ENCODE peak calls at places on chromosomes 1 and 21, in four cellular contexts. A is RWPE1, K is BJ, Q is fibroblast of lung. F is an unnamed sample.

GRCh38 chr1:59526240-59526639 is 229.3 kb downstream of the FGGY start:
- DNase-seq in A (no peak), K (no peak), Q (no peak), F (no peak)

GRCh38 chr1:216580538-216581057 is 142.6 kb downstream of the ESRRG start:
- DNase-seq in A (no peak), K (no peak), Q (no peak), F (no peak)

GRCh38 chr1:175154595-175155472 is 37.7 kb downstream of the KIAA0040 start:
- DNase-seq in A (peak; percentile 58), K (no peak), Q (peak; percentile 18), F (peak; percentile 75)

GRCh38 chr1:61204528-61204927 is 122.2 kb downstream of the NFIA start:
- DNase-seq in A (no peak), K (no peak), Q (no peak), F (no peak)

GRCh38 chr21:42269382-42269781 is 45.8 kb downstream of the TFF3 start:
- DNase-seq in A (no peak), K (no peak), Q (no peak), F (no peak)

GRCh38 chr1:17878837-17879236 is 123.7 kb downstream of the ACTL8 start:
- DNase-seq in A (peak; percentile 27), K (peak; percentile 49), Q (peak; percentile 88), F (no peak)

GRCh38 chr1:45913183-45913924 is 109.9 kb downstream of the MAST2 start:
- DNase-seq in A (no peak), K (peak; percentile 90), Q (peak; percentile 98), F (no peak)

GRCh38 chr1:240719953-240720700 is 108.2 kb upstream of the GREM2 start:
- DNase-seq in A (no peak), K (peak; percentile 46), Q (no peak), F (no peak)

GRCh38 chr1:1137256-1138045 is 21.6 kb upstream of the C1orf159 start:
- DNase-seq in A (no peak), K (no peak), Q (no peak), F (no peak)

GRCh38 chr1:214660900-214661299 is 57.9 kb downstream of the CENPF start:
- DNase-seq in A (no peak), K (peak; percentile 37), Q (peak; percentile 77), F (peak; percentile 6)

GRCh38 chr1:50266509-50266908 is 156.7 kb downstream of the DMRTA2 start:
- DNase-seq in A (no peak), K (no peak), Q (no peak), F (no peak)

GRCh38 chr1:17742590-17742989 is 12.5 kb upstream of the ACTL8 start:
- DNase-seq in A (no peak), K (no peak), Q (peak; percentile 42), F (no peak)

GRCh38 chr1:246012271-246012854 is 494.7 kb downstream of the SMYD3 start:
- DNase-seq in A (peak; percentile 11), K (no peak), Q (peak; percentile 37), F (peak; percentile 23)

GRCh38 chr1:109620396-109620817 is 770 bp downstream of the AMPD2 start:
- DNase-seq in A (peak; percentile 81), K (no peak), Q (peak; percentile 61), F (peak; percentile 45)

GRCh38 chr1:110186558-110186957 is 23.6 kb upstream of the KCNC4 start:
- DNase-seq in A (no peak), K (no peak), Q (no peak), F (no peak)

GRCh38 chr1:156697481-156697880 is 7.9 kb downstream of the CRABP2 start:
- DNase-seq in A (no peak), K (no peak), Q (no peak), F (no peak)

GRCh38 chr1:65958561-65959350 is 166.1 kb downstream of the PDE4B start:
- DNase-seq in A (peak; percentile 32), K (no peak), Q (peak; percentile 30), F (peak; percentile 33)

GRCh38 chr21:15823486-15824150 is 93.8 kb downstream of the USP25 start:
- DNase-seq in A (no peak), K (no peak), Q (no peak), F (no peak)

GRCh38 chr21:38761531-38761930 is 44.2 kb upstream of the ETS2 start:
- DNase-seq in A (no peak), K (no peak), Q (no peak), F (no peak)

GRCh38 chr1:177248258-177248657 is 77.5 kb downstream of the BRINP2 start:
- DNase-seq in A (no peak), K (no peak), Q (no peak), F (no peak)

GRCh38 chr1:200912737-200913407 is 18.2 kb downstream of the INAVA start:
- DNase-seq in A (peak; percentile 84), K (no peak), Q (no peak), F (no peak)

GRCh38 chr1:41387667-41388091 is 26.4 kb downstream of the FOXO6 start:
- DNase-seq in A (peak; percentile 38), K (peak; percentile 18), Q (peak; percentile 74), F (no peak)

GRCh38 chr1:203167026-203167912 is 8.4 kb downstream of the MYBPH start:
- DNase-seq in A (no peak), K (no peak), Q (no peak), F (no peak)

GRCh38 chr1:203167913-203168200 is 7.8 kb downstream of the MYBPH start:
- DNase-seq in A (no peak), K (no peak), Q (no peak), F (no peak)

GRCh38 chr1:203165101-203165799 is 10.4 kb downstream of the MYBPH start:
- DNase-seq in A (no peak), K (no peak), Q (no peak), F (no peak)

GRCh38 chr1:203165800-203166161 is 9.8 kb downstream of the MYBPH start:
- DNase-seq in A (no peak), K (no peak), Q (no peak), F (no peak)

DNA sequence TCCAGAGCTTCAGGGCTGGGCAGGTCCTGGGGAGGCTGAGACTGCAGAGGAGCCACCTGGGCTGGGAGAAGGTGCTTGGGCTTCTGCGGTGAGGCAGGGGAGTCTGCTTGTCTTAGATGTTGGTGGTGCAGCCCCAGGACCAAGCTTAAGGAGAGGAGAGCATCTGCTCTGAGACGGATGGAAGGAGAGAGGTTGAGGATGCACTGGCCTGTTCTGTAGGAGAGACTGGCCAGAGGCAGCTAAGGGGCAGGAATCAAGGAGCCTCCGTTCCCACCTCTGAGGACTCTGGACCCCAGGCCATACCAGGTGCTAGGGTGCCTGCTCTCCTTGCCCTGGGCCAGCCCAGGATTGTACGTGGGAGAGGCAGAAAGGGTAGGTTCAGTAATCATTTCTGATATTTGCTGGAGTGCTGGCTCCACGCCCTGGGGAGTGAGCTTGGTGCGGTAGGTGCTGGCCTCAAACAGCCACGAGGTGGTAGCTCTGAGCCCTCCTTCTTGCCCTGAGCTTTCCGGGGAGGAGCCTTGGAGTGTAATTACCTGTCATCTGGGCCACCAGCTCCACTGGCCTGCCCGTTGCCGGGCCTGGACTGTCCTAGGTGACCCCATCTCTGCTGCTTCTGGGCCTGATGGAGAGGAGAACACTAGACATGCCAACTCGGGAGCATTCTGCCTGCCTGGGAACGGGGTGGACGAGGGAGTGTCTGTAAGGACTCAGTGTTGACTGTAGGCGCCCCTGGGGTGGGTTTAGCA is 9.3 kb downstream of the MYBPH start:
- DNase-seq in A (peak; percentile 46), K (no peak), Q (no peak), F (no peak)
- TF ChIP-seq CTCF in A (no peak), K (no peak), Q (no peak), F (no peak)

GRCh38 chr1:53291574-53291973 is 36.3 kb downstream of the LRP8 start:
- DNase-seq in A (no peak), K (no peak), Q (no peak), F (no peak)
- TF ChIP-seq CTCF in A (no peak), K (no peak), Q (peak; percentile 21), F (peak; percentile 15)

DNA sequence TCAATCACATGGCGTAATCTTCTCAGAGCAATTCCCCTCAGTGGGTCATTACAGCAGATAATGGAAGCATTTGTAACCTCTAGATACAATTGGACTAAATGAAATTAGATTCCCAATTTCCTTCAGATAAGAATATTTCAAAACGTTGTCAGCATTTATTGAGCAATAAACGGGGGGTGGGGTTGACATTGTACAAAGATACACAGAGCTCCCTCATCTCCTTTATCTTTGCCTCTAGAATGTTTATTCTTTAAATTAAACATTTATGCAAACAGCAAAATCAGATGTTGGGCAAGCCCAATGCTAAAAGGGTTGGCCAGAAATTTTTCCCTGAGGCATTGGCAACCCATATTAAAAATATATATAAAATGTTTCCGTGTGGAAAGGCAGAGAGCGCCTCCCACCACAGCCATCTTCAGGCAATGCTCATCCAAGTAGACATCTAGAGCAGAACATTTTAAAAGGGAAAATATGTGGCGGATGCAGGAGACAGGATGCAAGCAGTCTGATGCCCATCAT is 240.7 kb downstream of the NCAM2 start:
- DNase-seq in A (no peak), K (no peak), Q (no peak), F (no peak)
- TF ChIP-seq CTCF in A (no peak), K (no peak), Q (no peak), F (no peak)

GRCh38 chr21:29490016-29490415 is 191.3 kb downstream of the BACH1 start:
- DNase-seq in A (no peak), K (no peak), Q (peak; percentile 80), F (no peak)

GRCh38 chr21:29481641-29482040 is 182.9 kb downstream of the BACH1 start:
- DNase-seq in A (no peak), K (peak; percentile 37), Q (peak; percentile 74), F (no peak)

GRCh38 chr21:29487154-29487553 is 188.4 kb downstream of the BACH1 start:
- DNase-seq in A (no peak), K (no peak), Q (no peak), F (no peak)

GRCh38 chr21:29481081-29481480 is 182.4 kb downstream of the BACH1 start:
- DNase-seq in A (no peak), K (no peak), Q (no peak), F (no peak)

GRCh38 chr21:29486306-29486705 is 187.6 kb downstream of the BACH1 start:
- DNase-seq in A (no peak), K (no peak), Q (no peak), F (no peak)
- TF ChIP-seq CTCF in A (no peak), K (no peak), Q (no peak), F (no peak)

GRCh38 chr1:211831558-211832323 is 1.2 kb upstream of the LPGAT1 start:
- DNase-seq in A (no peak), K (no peak), Q (no peak), F (no peak)
- TF ChIP-seq CTCF in A (no peak), K (no peak), Q (no peak), F (no peak)

DNA sequence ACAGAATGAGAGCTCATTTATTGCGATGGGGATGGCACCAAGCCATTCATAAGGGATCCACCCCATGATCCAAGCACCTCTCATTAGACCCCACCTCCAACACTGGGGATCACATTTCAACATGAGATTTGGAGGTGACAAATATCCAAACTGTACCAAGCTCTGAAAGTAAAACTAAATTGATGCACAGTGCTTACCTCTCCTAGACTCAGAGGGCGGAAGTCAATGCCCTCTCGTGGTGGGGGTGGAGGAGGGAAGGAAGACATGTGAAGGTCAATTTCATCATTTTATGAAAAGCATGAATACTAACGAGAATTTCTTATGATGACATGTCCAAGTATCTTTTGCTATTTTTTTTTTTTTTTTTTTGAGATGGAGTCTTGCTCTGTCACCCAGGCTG is 120.0 kb downstream of the PGBD5 start:
- DNase-seq in A (no peak), K (no peak), Q (no peak), F (no peak)
- TF ChIP-seq CTCF in A (no peak), K (no peak), Q (no peak), F (no peak)

F was measured in endothelial cell.